ENCODE peak calls at places on chromosome 14, in seven cellular contexts. One of them, this sample, is unnamed.

GRCh38 chr14:82094819-82095218 is 561.2 kb upstream of the SEL1L start:
- DNase-seq in HCT116: no peak
- DNase-seq in hepatocyte: no peak
- DNase-seq in CD8-positive, alpha-beta T cell: no peak
- DNase-seq in lower lobe of right lung: no peak
- DNase-seq in cardiac muscle cell: no peak
- DNase-seq in kidney epithelial cell: no peak
- DNase-seq in this sample: no peak

GRCh38 chr14:69108358-69108757 is 44.6 kb downstream of the DCAF5 start:
- DNase-seq in cardiac muscle cell: no peak
- DNase-seq in hepatocyte: no peak
- DNase-seq in CD8-positive, alpha-beta T cell: no peak
- DNase-seq in HCT116: no peak
- DNase-seq in kidney epithelial cell: no peak
- DNase-seq in lower lobe of right lung: no peak
- DNase-seq in this sample: no peak

GRCh38 chr14:62745496-62745895 is 299.8 kb downstream of the KCNH5 start:
- DNase-seq in HCT116: no peak
- DNase-seq in kidney epithelial cell: no peak
- DNase-seq in lower lobe of right lung: no peak
- DNase-seq in hepatocyte: no peak
- DNase-seq in CD8-positive, alpha-beta T cell: no peak
- DNase-seq in cardiac muscle cell: no peak
- DNase-seq in this sample: no peak

GRCh38 chr14:94570440-94570839 is 9.2 kb downstream of the SERPINA4 start:
- DNase-seq in cardiac muscle cell: no peak
- DNase-seq in CD8-positive, alpha-beta T cell: no peak
- DNase-seq in lower lobe of right lung: no peak
- DNase-seq in hepatocyte: no peak
- DNase-seq in kidney epithelial cell: no peak
- DNase-seq in HCT116: no peak
- DNase-seq in this sample: no peak

GRCh38 chr14:105931808-105932483 is 405.6 kb downstream of the TMEM121 start:
- DNase-seq in lower lobe of right lung: no peak
- DNase-seq in hepatocyte: no peak
- DNase-seq in kidney epithelial cell: no peak
- DNase-seq in CD8-positive, alpha-beta T cell: no peak
- DNase-seq in HCT116: no peak
- DNase-seq in cardiac muscle cell: no peak
- DNase-seq in this sample: no peak

GRCh38 chr14:73467377-73467776 is 9.0 kb upstream of the NUMB start:
- DNase-seq in hepatocyte: no peak
- DNase-seq in lower lobe of right lung: peak; percentile 64
- DNase-seq in HCT116: no peak
- DNase-seq in kidney epithelial cell: no peak
- DNase-seq in cardiac muscle cell: no peak
- DNase-seq in CD8-positive, alpha-beta T cell: no peak
- DNase-seq in this sample: no peak

GRCh38 chr14:96069421-96069820 is 30.3 kb downstream of the C14orf132 start:
- DNase-seq in kidney epithelial cell: no peak
- DNase-seq in CD8-positive, alpha-beta T cell: no peak
- DNase-seq in HCT116: no peak
- DNase-seq in lower lobe of right lung: peak; percentile 23
- DNase-seq in cardiac muscle cell: no peak
- DNase-seq in hepatocyte: no peak
- DNase-seq in this sample: no peak

GRCh38 chr14:98698341-98698740 is 573.7 kb downstream of the BCL11B start:
- DNase-seq in hepatocyte: no peak
- DNase-seq in cardiac muscle cell: no peak
- DNase-seq in lower lobe of right lung: no peak
- DNase-seq in kidney epithelial cell: no peak
- DNase-seq in CD8-positive, alpha-beta T cell: no peak
- DNase-seq in HCT116: no peak
- DNase-seq in this sample: no peak

GRCh38 chr14:85223667-85224066 is 306.3 kb upstream of the FLRT2 start:
- DNase-seq in CD8-positive, alpha-beta T cell: no peak
- DNase-seq in cardiac muscle cell: no peak
- DNase-seq in HCT116: no peak
- DNase-seq in kidney epithelial cell: no peak
- DNase-seq in hepatocyte: no peak
- DNase-seq in lower lobe of right lung: no peak
- DNase-seq in this sample: no peak

GRCh38 chr14:68793734-68794129 is 865 bp upstream of the ZFP36L1 start:
- DNase-seq in HCT116: no peak
- DNase-seq in kidney epithelial cell: no peak
- DNase-seq in cardiac muscle cell: no peak
- DNase-seq in CD8-positive, alpha-beta T cell: no peak
- DNase-seq in hepatocyte: no peak
- DNase-seq in lower lobe of right lung: no peak
- DNase-seq in this sample: no peak

GRCh38 chr14:33229269-33229924 is 290.7 kb downstream of the NPAS3 start:
- DNase-seq in kidney epithelial cell: no peak
- DNase-seq in HCT116: no peak
- DNase-seq in hepatocyte: peak; percentile 29
- DNase-seq in CD8-positive, alpha-beta T cell: no peak
- DNase-seq in lower lobe of right lung: no peak
- DNase-seq in cardiac muscle cell: no peak
- DNase-seq in this sample: peak; percentile 5

GRCh38 chr14:61438860-61439765 is 117.7 kb downstream of the PRKCH start:
- DNase-seq in lower lobe of right lung: peak; percentile 71
- DNase-seq in CD8-positive, alpha-beta T cell: no peak
- DNase-seq in cardiac muscle cell: peak; percentile 54
- DNase-seq in kidney epithelial cell: no peak
- DNase-seq in hepatocyte: peak; percentile 51
- DNase-seq in HCT116: no peak
- DNase-seq in this sample: peak; percentile 59
- H3K4me3 ChIP-seq in lower lobe of right lung: peak overlapping the region; percentile 30
- H3K4me3 ChIP-seq in CD8-positive, alpha-beta T cell: peak overlapping the region; percentile 34
- H3K4me3 ChIP-seq in cardiac muscle cell: no peak overlapping the region
- H3K4me3 ChIP-seq in kidney epithelial cell: no peak overlapping the region
- H3K4me3 ChIP-seq in hepatocyte: no peak overlapping the region
- H3K4me3 ChIP-seq in HCT116: peak overlapping the region; percentile 42
- H3K4me3 ChIP-seq in this sample: no peak overlapping the region

DNA sequence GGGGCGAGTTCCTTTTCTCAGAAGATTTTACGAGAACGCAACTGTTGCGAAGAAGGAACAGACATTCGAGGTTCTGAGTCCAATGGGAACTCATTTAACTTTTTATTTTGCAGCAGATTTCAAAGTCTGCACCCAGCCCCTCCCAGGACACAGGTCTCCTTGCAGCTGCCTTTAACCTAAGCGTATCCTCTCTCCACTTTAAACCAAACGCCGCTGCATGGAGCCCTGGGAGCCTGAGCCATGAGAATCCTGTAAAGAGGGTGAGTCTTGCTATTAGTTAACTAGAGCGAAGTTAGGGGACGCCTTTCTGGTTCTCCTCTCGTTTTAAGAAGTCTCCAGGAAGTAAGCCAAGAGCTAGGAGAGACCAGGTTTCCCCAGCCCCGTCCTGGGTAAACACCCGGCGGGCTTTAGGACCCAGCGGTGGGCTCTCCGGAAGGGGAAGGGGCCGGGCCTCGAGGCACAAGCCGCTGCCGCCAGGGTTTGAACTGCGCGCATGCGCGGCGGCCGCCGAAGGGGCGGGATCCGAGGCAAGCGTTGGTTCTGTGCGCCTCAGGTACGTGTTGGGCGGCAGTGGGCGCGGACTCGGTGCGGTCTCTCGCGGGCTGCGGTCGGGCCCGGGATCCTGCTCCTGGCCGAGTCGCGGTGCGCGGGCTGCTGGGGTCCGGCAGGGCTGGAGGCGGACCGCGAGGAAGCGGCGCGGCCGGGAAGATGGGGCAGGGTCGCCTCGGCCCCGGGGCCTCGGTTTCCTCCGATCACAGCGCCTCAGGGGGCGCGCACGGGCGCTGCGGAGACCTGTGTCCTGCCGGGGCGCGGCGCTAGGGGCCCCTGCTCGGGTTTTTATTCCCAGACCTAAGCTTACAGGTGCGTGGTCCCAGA is at the start of gene TDP1:
- DNase-seq in CD8-positive, alpha-beta T cell: peak; percentile 98
- DNase-seq in kidney epithelial cell: peak; percentile 82
- DNase-seq in cardiac muscle cell: peak; percentile 97
- DNase-seq in hepatocyte: peak; percentile 99
- DNase-seq in lower lobe of right lung: peak; percentile 97
- DNase-seq in HCT116: peak; percentile 91
- DNase-seq in this sample: peak; percentile 92
- TF ChIP-seq CTCF in CD8-positive, alpha-beta T cell: no peak
- TF ChIP-seq CTCF in kidney epithelial cell: no peak
- TF ChIP-seq CTCF in cardiac muscle cell: peak; percentile 15
- TF ChIP-seq CTCF in hepatocyte: peak; percentile 25
- TF ChIP-seq CTCF in lower lobe of right lung: no peak
- TF ChIP-seq CTCF in HCT116: no peak
- TF ChIP-seq CTCF in this sample: no peak

GRCh38 chr14:49769171-49769570 is 1.2 kb downstream of the KLHDC2 start:
- DNase-seq in cardiac muscle cell: no peak
- DNase-seq in lower lobe of right lung: no peak
- DNase-seq in CD8-positive, alpha-beta T cell: no peak
- DNase-seq in kidney epithelial cell: no peak
- DNase-seq in HCT116: no peak
- DNase-seq in hepatocyte: no peak
- DNase-seq in this sample: peak; percentile 70

GRCh38 chr14:49769581-49770211 is 1.7 kb downstream of the KLHDC2 start:
- DNase-seq in kidney epithelial cell: no peak
- DNase-seq in CD8-positive, alpha-beta T cell: no peak
- DNase-seq in lower lobe of right lung: peak; percentile 55
- DNase-seq in cardiac muscle cell: no peak
- DNase-seq in hepatocyte: no peak
- DNase-seq in HCT116: no peak
- DNase-seq in this sample: no peak

GRCh38 chr14:49767473-49768300 is at the start of gene KLHDC2:
- DNase-seq in CD8-positive, alpha-beta T cell: peak; percentile 86
- DNase-seq in lower lobe of right lung: peak; percentile 95
- DNase-seq in hepatocyte: peak; percentile 96
- DNase-seq in cardiac muscle cell: peak; percentile 94
- DNase-seq in HCT116: peak; percentile 59
- DNase-seq in kidney epithelial cell: peak; percentile 58
- DNase-seq in this sample: peak; percentile 91

GRCh38 chr14:49768301-49769121 is 558 bp downstream of the KLHDC2 start:
- DNase-seq in cardiac muscle cell: peak; percentile 83
- DNase-seq in hepatocyte: peak; percentile 80
- DNase-seq in kidney epithelial cell: no peak
- DNase-seq in HCT116: peak; percentile 18
- DNase-seq in lower lobe of right lung: peak; percentile 73
- DNase-seq in CD8-positive, alpha-beta T cell: peak; percentile 50
- DNase-seq in this sample: peak; percentile 60

DNA sequence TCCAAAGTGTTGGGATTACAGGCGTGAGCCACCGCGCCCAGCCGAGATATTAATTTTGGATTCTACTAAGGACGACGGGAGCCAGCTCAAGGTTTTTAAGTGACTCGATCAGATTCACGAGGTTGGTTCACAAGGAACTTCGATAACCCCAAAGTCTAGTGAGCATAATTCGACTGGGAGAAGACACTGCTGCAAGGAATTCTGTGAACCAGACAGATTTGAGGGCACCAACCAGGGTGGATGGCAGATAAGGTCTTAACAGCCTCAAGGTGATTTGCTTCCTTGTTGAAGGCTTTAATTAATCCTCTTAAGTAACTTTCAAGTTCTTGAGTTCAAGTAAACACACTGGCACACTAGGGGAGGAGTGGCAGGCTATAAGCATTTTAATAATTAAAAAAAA is 1.1 kb upstream of the KLHDC2 start:
- DNase-seq in HCT116: no peak
- DNase-seq in hepatocyte: peak; percentile 11
- DNase-seq in cardiac muscle cell: no peak
- DNase-seq in CD8-positive, alpha-beta T cell: no peak
- DNase-seq in kidney epithelial cell: no peak
- DNase-seq in lower lobe of right lung: no peak
- DNase-seq in this sample: no peak
- H3K4me3 ChIP-seq in HCT116: peak overlapping the region; percentile 99
- H3K4me3 ChIP-seq in hepatocyte: peak overlapping the region; percentile 38
- H3K4me3 ChIP-seq in cardiac muscle cell: peak overlapping the region; percentile 83
- H3K4me3 ChIP-seq in CD8-positive, alpha-beta T cell: peak overlapping the region; percentile 79
- H3K4me3 ChIP-seq in kidney epithelial cell: peak overlapping the region; percentile 63
- H3K4me3 ChIP-seq in lower lobe of right lung: peak overlapping the region; percentile 85
- H3K4me3 ChIP-seq in this sample: peak overlapping the region; percentile 96

GRCh38 chr14:37890095-37890494 is 294.7 kb downstream of the TTC6 start:
- DNase-seq in lower lobe of right lung: no peak
- DNase-seq in HCT116: no peak
- DNase-seq in cardiac muscle cell: no peak
- DNase-seq in hepatocyte: no peak
- DNase-seq in CD8-positive, alpha-beta T cell: no peak
- DNase-seq in kidney epithelial cell: no peak
- DNase-seq in this sample: no peak
- TF ChIP-seq CTCF in lower lobe of right lung: no peak
- TF ChIP-seq CTCF in HCT116: peak; percentile 41
- TF ChIP-seq CTCF in cardiac muscle cell: peak; percentile 28
- TF ChIP-seq CTCF in hepatocyte: no peak
- TF ChIP-seq CTCF in CD8-positive, alpha-beta T cell: no peak
- TF ChIP-seq CTCF in kidney epithelial cell: no peak
- TF ChIP-seq CTCF in this sample: peak; percentile 43

GRCh38 chr14:100810861-100811461 is 15.0 kb upstream of the MEG3 start:
- DNase-seq in lower lobe of right lung: no peak
- DNase-seq in HCT116: no peak
- DNase-seq in kidney epithelial cell: no peak
- DNase-seq in hepatocyte: no peak
- DNase-seq in cardiac muscle cell: no peak
- DNase-seq in CD8-positive, alpha-beta T cell: no peak
- DNase-seq in this sample: peak; percentile 15
- H3K4me3 ChIP-seq in lower lobe of right lung: no peak overlapping the region
- H3K4me3 ChIP-seq in HCT116: no peak overlapping the region
- H3K4me3 ChIP-seq in kidney epithelial cell: no peak overlapping the region
- H3K4me3 ChIP-seq in hepatocyte: no peak overlapping the region
- H3K4me3 ChIP-seq in cardiac muscle cell: no peak overlapping the region
- H3K4me3 ChIP-seq in CD8-positive, alpha-beta T cell: no peak overlapping the region
- H3K4me3 ChIP-seq in this sample: no peak overlapping the region

GRCh38 chr14:103749860-103750259 is 34.2 kb downstream of the ZFYVE21 start:
- DNase-seq in hepatocyte: no peak
- DNase-seq in cardiac muscle cell: no peak
- DNase-seq in HCT116: no peak
- DNase-seq in lower lobe of right lung: no peak
- DNase-seq in kidney epithelial cell: no peak
- DNase-seq in CD8-positive, alpha-beta T cell: no peak
- DNase-seq in this sample: no peak
- TF ChIP-seq CTCF in hepatocyte: peak; percentile 8
- TF ChIP-seq CTCF in cardiac muscle cell: no peak
- TF ChIP-seq CTCF in HCT116: no peak
- TF ChIP-seq CTCF in lower lobe of right lung: peak; percentile 15
- TF ChIP-seq CTCF in kidney epithelial cell: no peak
- TF ChIP-seq CTCF in CD8-positive, alpha-beta T cell: no peak
- TF ChIP-seq CTCF in this sample: no peak

GRCh38 chr14:88321692-88322504 is 1.2 kb downstream of the KCNK10 start:
- DNase-seq in cardiac muscle cell: no peak
- DNase-seq in kidney epithelial cell: no peak
- DNase-seq in lower lobe of right lung: no peak
- DNase-seq in CD8-positive, alpha-beta T cell: no peak
- DNase-seq in HCT116: no peak
- DNase-seq in hepatocyte: no peak
- DNase-seq in this sample: no peak

GRCh38 chr14:88325883-88326282 is 2.8 kb upstream of the KCNK10 start:
- DNase-seq in cardiac muscle cell: no peak
- DNase-seq in lower lobe of right lung: no peak
- DNase-seq in kidney epithelial cell: no peak
- DNase-seq in HCT116: no peak
- DNase-seq in hepatocyte: no peak
- DNase-seq in CD8-positive, alpha-beta T cell: no peak
- DNase-seq in this sample: no peak

GRCh38 chr14:88322505-88323085 is 474 bp downstream of the KCNK10 start:
- DNase-seq in lower lobe of right lung: no peak
- DNase-seq in cardiac muscle cell: no peak
- DNase-seq in CD8-positive, alpha-beta T cell: no peak
- DNase-seq in HCT116: no peak
- DNase-seq in hepatocyte: no peak
- DNase-seq in kidney epithelial cell: no peak
- DNase-seq in this sample: no peak

GRCh38 chr14:88323520-88324199 is 591 bp upstream of the KCNK10 start:
- DNase-seq in hepatocyte: peak; percentile 51
- DNase-seq in CD8-positive, alpha-beta T cell: no peak
- DNase-seq in cardiac muscle cell: peak; percentile 65
- DNase-seq in HCT116: no peak
- DNase-seq in lower lobe of right lung: no peak
- DNase-seq in kidney epithelial cell: no peak
- DNase-seq in this sample: peak; percentile 3

GRCh38 chr14:88323086-88323519 is at the start of gene KCNK10:
- DNase-seq in lower lobe of right lung: no peak
- DNase-seq in CD8-positive, alpha-beta T cell: no peak
- DNase-seq in HCT116: no peak
- DNase-seq in kidney epithelial cell: no peak
- DNase-seq in cardiac muscle cell: no peak
- DNase-seq in hepatocyte: no peak
- DNase-seq in this sample: no peak
- H3K4me3 ChIP-seq in lower lobe of right lung: peak within 1 kb of the TSS; percentile 17
- H3K4me3 ChIP-seq in CD8-positive, alpha-beta T cell: no peak within 1 kb of the TSS
- H3K4me3 ChIP-seq in HCT116: no peak within 1 kb of the TSS
- H3K4me3 ChIP-seq in kidney epithelial cell: peak within 1 kb of the TSS; percentile 32
- H3K4me3 ChIP-seq in cardiac muscle cell: peak within 1 kb of the TSS; percentile 41
- H3K4me3 ChIP-seq in hepatocyte: peak within 1 kb of the TSS; percentile 29
- H3K4me3 ChIP-seq in this sample: peak within 1 kb of the TSS; percentile 29

This sample was measured in AG10803.